ENCODE peak calls at places on chromosomes 2 and 18, in nine cellular contexts. D is ureter; K is mesenteric fat pad; T is HEK293T; A is right cardiac atrium; O is KG1; N is stimulated activated CD8-positive, alpha-beta memory T cell treated with anti-CD3 and anti-CD28 coated beads, Interleukin-2, amount 100 ng/mL, for 1 hour; M is NCI-H446 treated with DMSO at 0.1 percent for 48 hours; F is endothelial cell. R is an unnamed sample.
A peak's percentile ranks its signal among the peaks of the same experiment; 100 is the strongest.

GRCh38 chr2:70523996-70524965 is 29.3 kb downstream of the TGFA start:
- DNase-seq in D (peak; percentile 86), K (no peak), T (no peak), A (peak; percentile 20), O (no peak), N (no peak), M (no peak), F (no peak), R (peak; percentile 99)

GRCh38 chr18:46160050-46160798 is 56.0 kb downstream of the HAUS1 start:
- DNase-seq in D (no peak), K (no peak), T (no peak), A (no peak), O (no peak), N (no peak), M (no peak), F (no peak), R (no peak)

GRCh38 chr2:26649322-26649721 is 8.2 kb upstream of the CIB4 start:
- DNase-seq in D (no peak), K (peak; percentile 76), T (peak; percentile 25), A (no peak), O (no peak), N (no peak), M (peak; percentile 64), F (no peak), R (no peak)

GRCh38 chr2:9650119-9650821 is 19.5 kb upstream of the YWHAQ start:
- DNase-seq in D (no peak), K (no peak), T (no peak), A (no peak), O (no peak), N (no peak), M (no peak), F (no peak), R (no peak)

GRCh38 chr2:2826621-2827020 is 495.5 kb upstream of the MYT1L start:
- DNase-seq in D (no peak), K (peak; percentile 64), T (no peak), A (no peak), O (no peak), N (no peak), M (no peak), F (no peak), R (no peak)

GRCh38 chr2:233084488-233084887 is 24.3 kb downstream of the INPP5D start:
- DNase-seq in D (no peak), K (peak; percentile 88), T (no peak), A (peak; percentile 57), O (peak; percentile 52), N (no peak), M (no peak), F (peak; percentile 72), R (no peak)

GRCh38 chr2:125405816-125406215 is 1250.1 kb upstream of the GYPC start:
- DNase-seq in D (no peak), K (no peak), T (no peak), A (no peak), O (no peak), N (no peak), M (peak; percentile 8), F (no peak), R (peak; percentile 63)

GRCh38 chr2:121175326-121175725 is 109.7 kb downstream of the TFCP2L1 start:
- DNase-seq in D (no peak), K (peak; percentile 62), T (no peak), A (no peak), O (no peak), N (no peak), M (no peak), F (no peak), R (no peak)

GRCh38 chr2:86610871-86611270 is 12.8 kb downstream of the RNF103 start:
- DNase-seq in D (no peak), K (no peak), T (no peak), A (no peak), O (no peak), N (no peak), M (no peak), F (no peak), R (no peak)

GRCh38 chr18:79905389-79905911 is 46.0 kb downstream of the SLC66A2 start:
- DNase-seq in D (no peak), K (peak; percentile 85), T (no peak), A (no peak), O (no peak), N (no peak), M (no peak), F (no peak), R (no peak)

GRCh38 chr2:128261245-128262128 is 57.2 kb downstream of the HS6ST1 start:
- DNase-seq in D (no peak), K (peak; percentile 82), T (no peak), A (no peak), O (no peak), N (no peak), M (no peak), F (no peak), R (no peak)

GRCh38 chr2:179440642-179441251 is 176.1 kb upstream of the SESTD1 start:
- DNase-seq in D (no peak), K (no peak), T (peak; percentile 18), A (no peak), O (peak; percentile 37), N (no peak), M (no peak), F (no peak), R (no peak)

GRCh38 chr2:65737452-65738011 is 305.1 kb upstream of the SPRED2 start:
- DNase-seq in D (no peak), K (no peak), T (no peak), A (no peak), O (no peak), N (no peak), M (no peak), F (no peak), R (peak; percentile 33)

GRCh38 chr2:5472673-5473072 is 219.5 kb upstream of the SOX11 start:
- DNase-seq in D (no peak), K (no peak), T (no peak), A (no peak), O (no peak), N (no peak), M (no peak), F (no peak), R (no peak)

GRCh38 chr2:203510941-203511305 is 24.2 kb downstream of the RAPH1 start:
- DNase-seq in D (no peak), K (no peak), T (no peak), A (no peak), O (no peak), N (no peak), M (no peak), F (no peak), R (no peak)

GRCh38 chr2:149651229-149651628 is 63.7 kb upstream of the MMADHC start:
- DNase-seq in D (no peak), K (no peak), T (no peak), A (no peak), O (no peak), N (no peak), M (no peak), F (no peak), R (no peak)

GRCh38 chr2:143121079-143121478 is 8.1 kb upstream of the ARHGAP15 start:
- DNase-seq in D (no peak), K (no peak), T (no peak), A (no peak), O (peak; percentile 39), N (no peak), M (no peak), F (no peak), R (no peak)

GRCh38 chr2:168434164-168434563 is 21.9 kb upstream of the CERS6 start:
- DNase-seq in D (no peak), K (no peak), T (no peak), A (peak; percentile 15), O (no peak), N (no peak), M (peak; percentile 58), F (no peak), R (no peak)

GRCh38 chr18:10047237-10047636 is 133.4 kb downstream of the VAPA start:
- DNase-seq in D (no peak), K (peak; percentile 22), T (no peak), A (no peak), O (no peak), N (no peak), M (no peak), F (no peak), R (no peak)

GRCh38 chr18:13464432-13465125 is 246.0 kb downstream of the LDLRAD4 start:
- DNase-seq in D (peak; percentile 57), K (no peak), T (no peak), A (peak; percentile 71), O (peak; percentile 70), N (peak; percentile 44), M (no peak), F (peak; percentile 52), R (no peak)

GRCh38 chr2:229572434-229573338 is 141.7 kb downstream of the DNER start:
- DNase-seq in D (no peak), K (no peak), T (no peak), A (no peak), O (no peak), N (no peak), M (no peak), F (no peak), R (no peak)

GRCh38 chr18:12470382-12471090 is 62.8 kb downstream of the PRELID3A start:
- DNase-seq in D (peak; percentile 64), K (no peak), T (no peak), A (no peak), O (no peak), N (no peak), M (no peak), F (no peak), R (peak; percentile 73)

GRCh38 chr2:101697794-101698418 is 399 bp downstream of the MAP4K4 start:
- DNase-seq in D (no peak), K (no peak), T (peak; percentile 30), A (peak; percentile 26), O (no peak), N (no peak), M (no peak), F (peak; percentile 37), R (no peak)

GRCh38 chr2:3464401-3465005 is 54.8 kb downstream of the ADI1 start:
- DNase-seq in D (no peak), K (peak; percentile 75), T (no peak), A (no peak), O (no peak), N (no peak), M (no peak), F (no peak), R (no peak)

R was measured in mammary epithelial cell.